ENCODE peak calls at places on chromosomes 3 and 15, in four cellular contexts. B, R, H and G are unnamed samples.
A peak's percentile ranks its signal among the peaks of the same experiment; 100 is the strongest.

GRCh38 chr3:171165499-171165921 is 139.0 kb upstream of the SLC2A2 start:
- DNase-seq in B (no peak), R (no peak), H (no peak), G (no peak)

GRCh38 chr3:4417449-4417848 is 49.6 kb downstream of the SUMF1 start:
- DNase-seq in B (no peak), R (no peak), H (peak; percentile 19), G (no peak)

GRCh38 chr3:45981321-45982038 is 14.1 kb downstream of the FYCO1 start:
- DNase-seq in B (no peak), R (no peak), H (no peak), G (no peak)

GRCh38 chr3:71930056-71930991 is 145.4 kb upstream of the PROK2 start:
- DNase-seq in B (peak; percentile 27), R (peak; percentile 84), H (peak; percentile 36), G (peak; percentile 63)

GRCh38 chr15:41894791-41895463 is 1.1 kb upstream of the SPTBN5 start:
- DNase-seq in B (peak; percentile 49), R (peak; percentile 34), H (peak; percentile 63), G (peak; percentile 80)

GRCh38 chr15:63474810-63475316 is 29.5 kb upstream of the USP3 start:
- DNase-seq in B (no peak), R (no peak), H (no peak), G (no peak)

GRCh38 chr3:132087356-132087755 is 52.5 kb upstream of the CPNE4 start:
- DNase-seq in B (no peak), R (no peak), H (no peak), G (no peak)

GRCh38 chr3:139110072-139110830 is 65.6 kb upstream of the PRR23C start:
- DNase-seq in B (no peak), R (no peak), H (no peak), G (no peak)

GRCh38 chr3:188734395-188734794 is 437.4 kb upstream of the TPRG1 start:
- DNase-seq in B (no peak), R (no peak), H (no peak), G (peak; percentile 14)

GRCh38 chr3:43361077-43361476 is 74.7 kb downstream of the SNRK start:
- DNase-seq in B (no peak), R (no peak), H (no peak), G (no peak)

GRCh38 chr15:47486051-47486450 is 231.3 kb upstream of the SEMA6D start:
- DNase-seq in B (no peak), R (no peak), H (no peak), G (no peak)

GRCh38 chr3:12898980-12899755 is 57.8 kb upstream of the RPL32 start:
- DNase-seq in B (no peak), R (no peak), H (no peak), G (no peak)

GRCh38 chr15:64846246-64846645 is 4.5 kb downstream of the PLEKHO2 start:
- DNase-seq in B (no peak), R (no peak), H (no peak), G (no peak)

GRCh38 chr15:64847448-64847847 is 5.7 kb downstream of the PLEKHO2 start:
- DNase-seq in B (no peak), R (no peak), H (no peak), G (no peak)

GRCh38 chr15:64845826-64846225 is 4.1 kb downstream of the PLEKHO2 start:
- DNase-seq in B (no peak), R (no peak), H (no peak), G (no peak)

GRCh38 chr15:64847016-64847415 is 5.3 kb downstream of the PLEKHO2 start:
- DNase-seq in B (no peak), R (no peak), H (no peak), G (no peak)

GRCh38 chr15:64847876-64848716 is 6.4 kb downstream of the PLEKHO2 start:
- DNase-seq in B (no peak), R (no peak), H (no peak), G (no peak)
- H3K4me1 ChIP-seq in B (peaks cover 27% of the 10 kb centered on the region), R (peaks cover 32% of the 10 kb centered on the region), H (peaks cover 12% of the 10 kb centered on the region), G (peaks cover 45% of the 10 kb centered on the region)

GRCh38 chr15:88637841-88638625 is 783 bp upstream of the ISG20 start:
- DNase-seq in B (no peak), R (peak; percentile 21), H (no peak), G (no peak)
- H3K4me1 ChIP-seq in B (peaks cover 72% of the 10 kb centered on the region), R (peaks cover 27% of the 10 kb centered on the region), H (no peaks in the 10 kb centered on the region), G (peaks cover 12% of the 10 kb centered on the region)

GRCh38 chr3:150429767-150430166 is 21.7 kb downstream of the TSC22D2 start:
- DNase-seq in B (no peak), R (no peak), H (no peak), G (no peak)

GRCh38 chr3:150426292-150426691 is 18.2 kb downstream of the TSC22D2 start:
- DNase-seq in B (no peak), R (no peak), H (no peak), G (no peak)

GRCh38 chr3:150428562-150428961 is 20.5 kb downstream of the TSC22D2 start:
- DNase-seq in B (no peak), R (no peak), H (no peak), G (no peak)

GRCh38 chr3:150433347-150433746 is 25.2 kb downstream of the TSC22D2 start:
- DNase-seq in B (no peak), R (no peak), H (no peak), G (no peak)

DNA sequence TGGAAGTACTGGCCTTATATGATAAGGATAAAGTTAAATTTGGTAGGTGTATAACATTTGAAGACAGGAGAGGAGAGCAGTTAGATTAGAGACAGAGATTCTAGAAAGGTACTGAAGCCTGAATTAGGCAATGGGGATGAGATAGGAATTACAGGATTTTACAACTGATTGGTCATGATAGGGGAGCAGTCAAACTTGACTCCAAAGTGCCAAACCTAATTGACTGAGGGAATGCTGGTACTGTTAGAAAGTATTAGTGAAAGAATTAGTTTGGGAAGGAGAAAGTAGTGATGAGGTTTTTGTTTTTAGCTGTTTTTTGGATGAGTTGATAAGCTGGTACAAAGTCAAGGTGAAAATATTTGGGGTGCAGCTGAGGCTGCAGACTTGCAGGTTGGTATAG is 22.2 kb downstream of the TSC22D2 start:
- DNase-seq in B (no peak), R (peak; percentile 85), H (no peak), G (no peak)
- H3K4me1 ChIP-seq in B (no peaks in the 10 kb centered on the region), R (no peaks in the 10 kb centered on the region), H (peaks cover 6% of the 10 kb centered on the region), G (peaks cover 14% of the 10 kb centered on the region)

GRCh38 chr3:177332955-177333354 is 135.7 kb upstream of the TBL1XR1 start:
- DNase-seq in B (no peak), R (no peak), H (no peak), G (no peak)
- H3K4me1 ChIP-seq in B (peaks cover under 1% of the 10 kb centered on the region), R (no peaks in the 10 kb centered on the region), H (peaks cover 5% of the 10 kb centered on the region), G (no peaks in the 10 kb centered on the region)

DNA sequence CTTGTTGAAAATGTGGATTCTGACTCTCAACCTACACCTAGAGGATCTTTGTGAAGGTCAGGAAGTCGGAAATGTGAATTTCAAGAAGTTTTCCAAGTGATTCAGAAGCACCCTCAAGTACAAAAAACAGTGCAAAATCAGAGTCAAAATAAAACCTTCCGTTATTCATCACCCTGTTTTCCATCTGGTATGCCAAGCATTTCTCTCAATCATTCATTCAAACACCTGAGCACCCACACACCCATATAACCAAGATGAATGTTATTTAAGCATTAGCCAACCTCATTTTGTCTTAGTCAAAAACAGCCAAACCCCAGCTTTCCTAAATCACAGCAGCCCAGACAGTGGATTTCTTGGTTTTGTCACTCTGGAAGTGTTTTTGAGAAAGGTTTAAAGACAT is 91.1 kb downstream of the OSBPL10 start:
- DNase-seq in B (no peak), R (peak; percentile 34), H (no peak), G (peak; percentile 55)
- H3K4me1 ChIP-seq in B (no peaks in the 10 kb centered on the region), R (peaks cover 25% of the 10 kb centered on the region), H (no peaks in the 10 kb centered on the region), G (peaks cover 55% of the 10 kb centered on the region)